ENCODE peak calls at places on chromosomes 4 and X, in nine cellular contexts. F, O, V, X, C, R, A, K and U are unnamed samples.

GRCh38 chr4:55910140-55910539 is 38.6 kb upstream of the CEP135 start:
- DNase-seq in R (peak; percentile 36), X (no peak), K (no peak), A (no peak), C (no peak), O (no peak), V (no peak), F (peak; percentile 52), U (no peak)

GRCh38 chr4:13547563-13548041 is 3.3 kb upstream of the NKX3-2 start:
- DNase-seq in X (no peak), V (peak; percentile 21), K (no peak), A (no peak), O (no peak), R (no peak), F (no peak), C (no peak), U (no peak)

GRCh38 chrX:100649550-100650356 is 5.8 kb downstream of the SRPX2 start:
- DNase-seq in O (no peak), R (peak; percentile 87), K (peak; percentile 62), C (peak; percentile 82), F (peak; percentile 91), X (no peak), A (peak; percentile 78), V (no peak), U (peak; percentile 13)

GRCh38 chrX:11704725-11705495 is 39.2 kb upstream of the ARHGAP6 start:
- DNase-seq in V (no peak), K (no peak), O (peak; percentile 27), C (no peak), R (no peak), F (peak; percentile 41), X (no peak), A (no peak), U (no peak)

GRCh38 chrX:53050841-53051240 is 2.3 kb downstream of the GPR173 start:
- DNase-seq in O (no peak), X (no peak), A (no peak), F (peak; percentile 57), K (no peak), R (no peak), C (no peak), V (no peak), U (no peak)

GRCh38 chrX:25083661-25084060 is 67.9 kb upstream of the ARX start:
- DNase-seq in K (no peak), R (peak; percentile 74), A (no peak), V (no peak), X (no peak), F (no peak), C (no peak), O (no peak), U (no peak)

GRCh38 chr4:183589710-183590109 is 69.3 kb downstream of the RWDD4 start:
- DNase-seq in X (no peak), V (no peak), A (no peak), C (no peak), R (no peak), K (no peak), O (no peak), F (peak; percentile 59), U (no peak)

GRCh38 chr4:60173718-60174117 is 1026.4 kb upstream of the ADGRL3 start:
- DNase-seq in A (no peak), O (no peak), R (no peak), F (no peak), X (no peak), V (no peak), K (no peak), C (no peak), U (no peak)

GRCh38 chrX:153495362-153495751 is 577 bp downstream of the BGN start:
- DNase-seq in R (no peak), C (no peak), A (no peak), O (no peak), V (no peak), K (peak; percentile 55), X (no peak), F (peak; percentile 39), U (peak; percentile 31)

GRCh38 chr4:65089666-65090065 is 580.6 kb downstream of the EPHA5 start:
- DNase-seq in R (peak; percentile 83), K (no peak), F (peak; percentile 38), V (no peak), A (no peak), X (no peak), O (no peak), C (no peak), U (no peak)

GRCh38 chrX:150514462-150514861 is 54.0 kb upstream of the MTM1 start:
- DNase-seq in X (no peak), O (no peak), K (no peak), C (no peak), A (no peak), F (no peak), R (no peak), V (no peak), U (peak; percentile 16)

GRCh38 chrX:71604796-71605568 is 13.3 kb downstream of the CXCR3 start:
- DNase-seq in A (no peak), V (no peak), O (no peak), K (no peak), X (no peak), F (no peak), C (no peak), R (no peak), U (peak; percentile 23)

GRCh38 chrX:129823115-129823514 is 20.6 kb downstream of the ZDHHC9 start:
- DNase-seq in A (no peak), C (no peak), O (peak; percentile 5), X (no peak), V (peak; percentile 25), K (no peak), R (peak; percentile 61), F (peak; percentile 10), U (peak; percentile 18)

GRCh38 chrX:153816821-153817220 is 13.5 kb downstream of the PDZD4 start:
- DNase-seq in V (peak; percentile 14), O (no peak), F (no peak), C (no peak), X (no peak), A (no peak), R (no peak), K (no peak), U (no peak)

GRCh38 chr4:148017801-148018200 is 285.9 kb downstream of the ARHGAP10 start:
- DNase-seq in C (peak; percentile 50), R (no peak), X (no peak), A (no peak), K (no peak), O (no peak), V (no peak), F (peak; percentile 29), U (peak; percentile 58)

GRCh38 chr4:89486042-89486441 is 178.4 kb upstream of the GPRIN3 start:
- DNase-seq in V (no peak), R (peak; percentile 39), O (no peak), F (no peak), X (no peak), A (no peak), C (no peak), K (no peak), U (no peak)

GRCh38 chrX:15055146-15055930 is 182.1 kb downstream of the MOSPD2 start:
- DNase-seq in O (no peak), K (no peak), X (no peak), C (no peak), R (peak; percentile 54), V (no peak), A (no peak), F (peak; percentile 57), U (no peak)

GRCh38 chr4:4462970-4463369 is 76.1 kb downstream of the NSG1 start:
- DNase-seq in F (no peak), K (no peak), V (no peak), R (no peak), O (no peak), C (no peak), X (no peak), A (no peak), U (no peak)

GRCh38 chrX:119687661-119688413 is 5.1 kb downstream of the SEPTIN6 start:
- DNase-seq in O (no peak), A (no peak), F (no peak), C (no peak), K (no peak), R (no peak), X (no peak), V (no peak), U (peak; percentile 4)

GRCh38 chr4:40923326-40924095 is 173.8 kb downstream of the NSUN7 start:
- DNase-seq in A (no peak), F (no peak), O (no peak), C (no peak), K (no peak), X (no peak), V (no peak), R (no peak), U (peak; percentile 85)

GRCh38 chr4:2863649-2864048 is 20.0 kb downstream of the ADD1 start:
- DNase-seq in V (no peak), F (no peak), K (no peak), O (no peak), C (no peak), X (no peak), A (no peak), R (no peak), U (no peak)
- H3K4me1 ChIP-seq in V (peaks cover 3% of the 10 kb centered on the region), F (peaks cover 26% of the 10 kb centered on the region), K (peaks cover 39% of the 10 kb centered on the region), O (peaks cover 13% of the 10 kb centered on the region), C (peaks cover 75% of the 10 kb centered on the region), X (peaks cover 29% of the 10 kb centered on the region), A (peaks cover 91% of the 10 kb centered on the region), R (peaks cover 12% of the 10 kb centered on the region), U (peaks cover 86% of the 10 kb centered on the region)

GRCh38 chr4:18318682-18319410 is 297.3 kb upstream of the LCORL start:
- DNase-seq in F (no peak), A (no peak), O (no peak), C (peak; percentile 40), R (no peak), K (peak; percentile 40), X (no peak), V (no peak), U (no peak)
- H3K9me3 ChIP-seq in F (no peaks in the 10 kb centered on the region), A (no peaks in the 10 kb centered on the region), O (no peaks in the 10 kb centered on the region), C (no peaks in the 10 kb centered on the region), R (no peaks in the 10 kb centered on the region), K (no peaks in the 10 kb centered on the region), X (no peaks in the 10 kb centered on the region), V (no peaks in the 10 kb centered on the region), U (no peaks in the 10 kb centered on the region)

DNA sequence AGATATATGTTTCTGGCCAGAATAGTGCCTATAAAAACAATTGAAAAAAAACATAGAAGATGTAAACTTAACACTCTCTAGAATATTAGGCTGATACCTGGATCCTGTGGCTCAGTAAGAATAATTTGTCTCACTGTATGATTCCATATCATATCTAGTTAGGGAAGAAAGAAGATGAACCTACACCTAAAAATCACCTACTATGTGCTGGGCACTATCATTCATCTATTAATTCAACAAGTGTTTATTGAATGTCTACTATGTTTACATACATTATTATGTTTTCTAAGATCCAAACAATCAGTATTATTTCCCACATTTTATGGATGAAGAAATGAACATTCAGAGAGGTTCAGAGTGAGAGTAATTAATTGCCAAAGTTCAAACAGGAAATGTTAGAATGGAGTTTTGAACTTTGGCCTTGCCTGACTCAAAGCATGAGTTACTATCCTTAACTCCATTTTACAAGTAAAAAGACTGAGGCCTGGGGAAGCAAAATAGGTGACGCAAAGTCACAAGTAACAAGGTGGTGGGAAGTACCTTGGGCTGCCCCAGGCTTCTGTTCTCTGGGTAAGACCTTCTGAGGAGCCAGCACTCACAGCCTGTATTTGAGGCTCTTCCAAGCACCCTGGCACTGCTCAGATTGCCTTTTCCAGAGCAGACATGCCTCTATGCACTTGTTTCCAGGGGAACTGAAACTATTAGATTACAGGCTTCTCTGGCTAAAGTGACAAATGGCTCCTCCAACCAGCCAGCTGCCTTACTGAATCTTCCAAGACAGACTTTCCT is 111.1 kb upstream of the ACSL4 start:
- DNase-seq in K (no peak), F (peak; percentile 72), O (no peak), C (no peak), X (no peak), R (no peak), A (no peak), V (no peak), U (peak; percentile 23)
- H3K4me1 ChIP-seq in K (no peaks in the 10 kb centered on the region), F (peaks cover 19% of the 10 kb centered on the region), O (peaks cover 5% of the 10 kb centered on the region), C (no peaks in the 10 kb centered on the region), X (no peaks in the 10 kb centered on the region), R (peaks cover 40% of the 10 kb centered on the region), A (peaks cover 5% of the 10 kb centered on the region), V (no peaks in the 10 kb centered on the region), U (no peaks in the 10 kb centered on the region)

GRCh38 chr4:169915545-169915944 is 110.7 kb downstream of the MFAP3L start:
- DNase-seq in V (no peak), X (no peak), F (no peak), C (no peak), R (no peak), O (no peak), A (no peak), K (no peak), U (no peak)
- H3K9me3 ChIP-seq in V (no peaks in the 10 kb centered on the region), X (peaks cover 6% of the 10 kb centered on the region), F (no peaks in the 10 kb centered on the region), C (peaks cover 8% of the 10 kb centered on the region), R (no peaks in the 10 kb centered on the region), O (peaks cover 32% of the 10 kb centered on the region), A (no peaks in the 10 kb centered on the region), K (no peaks in the 10 kb centered on the region), U (no peaks in the 10 kb centered on the region)